ENCODE peak calls at places on chromosomes 6 and 20, in nine cellular contexts. U is NCI-H748 treated with DMSO at 0.1 percent for 48 hours; T is CD8-positive, alpha-beta T cell; H is T-cell; L is GM10248; W is AG10803; G is LoVo; A is right lobe of liver; N is right cardiac atrium. B is an unnamed sample.

GRCh38 chr6:152356659-152357058 is 280.5 kb downstream of the SYNE1 start:
- DNase-seq in L (peak; percentile 28), T (no peak), U (no peak), A (no peak), G (peak; percentile 21), N (no peak), W (peak; percentile 51), H (no peak), B (no peak)

GRCh38 chr6:35094183-35094582 is 47.0 kb downstream of the TCP11 start:
- DNase-seq in T (no peak), L (no peak), H (no peak), N (no peak), G (no peak), U (no peak), A (no peak), W (peak; percentile 21), B (no peak)

GRCh38 chr20:47950557-47951283 is 165.4 kb upstream of the SULF2 start:
- DNase-seq in L (no peak), T (no peak), U (no peak), G (no peak), N (no peak), H (no peak), W (no peak), A (no peak), B (no peak)

GRCh38 chr20:41029150-41029872 is 689 bp downstream of the TOP1 start:
- DNase-seq in A (peak; percentile 69), H (peak; percentile 26), G (no peak), T (peak; percentile 66), L (peak; percentile 69), U (peak; percentile 7), W (no peak), N (peak; percentile 37), B (peak; percentile 70)

GRCh38 chr6:40888456-40888990 is 150.5 kb downstream of the UNC5CL start:
- DNase-seq in A (no peak), U (no peak), W (no peak), H (no peak), T (no peak), L (no peak), G (no peak), N (no peak), B (no peak)

GRCh38 chr6:159092631-159093030 is 47.8 kb upstream of the TAGAP start:
- DNase-seq in N (no peak), T (no peak), L (no peak), W (peak; percentile 5), G (no peak), A (no peak), H (no peak), U (no peak), B (no peak)

GRCh38 chr6:106614592-106615301 is 14.6 kb downstream of the RTN4IP1 start:
- DNase-seq in W (no peak), N (no peak), L (no peak), H (no peak), A (no peak), U (no peak), G (no peak), T (no peak), B (no peak)

GRCh38 chr6:43180985-43181384 is 1.0 kb upstream of the CUL9 start:
- DNase-seq in A (no peak), U (no peak), L (no peak), W (no peak), G (no peak), T (no peak), H (no peak), N (no peak), B (no peak)

GRCh38 chr6:85676086-85676729 is 33.5 kb upstream of the SYNCRIP start:
- DNase-seq in T (no peak), N (no peak), W (peak; percentile 47), U (no peak), H (no peak), L (no peak), G (no peak), A (no peak), B (no peak)

GRCh38 chr20:63711085-63711645 is 3.3 kb downstream of the ZGPAT start:
- DNase-seq in N (no peak), H (no peak), L (no peak), U (no peak), G (no peak), T (no peak), A (no peak), W (no peak), B (no peak)

GRCh38 chr20:21156266-21156665 is 30.4 kb downstream of the KIZ start:
- DNase-seq in G (no peak), W (peak; percentile 77), N (no peak), L (no peak), A (no peak), H (no peak), T (no peak), U (no peak), B (no peak)

B was measured in Right ventricle myocardium inferior.